ENCODE peak calls at places on chromosome 5, in ten cellular contexts. One of them, this sample, is unnamed.

GRCh38 chr5:124059200-124059599 is 547.2 kb downstream of the CSNK1G3 start:
- DNase-seq in fibroblast of the aortic adventitia: no peak
- DNase-seq in aorta: no peak
- DNase-seq in neuronal stem cell: no peak
- DNase-seq in CD4-positive, alpha-beta memory T cell: no peak
- DNase-seq in T-helper 1 cell: no peak
- DNase-seq in HEK293T: no peak
- DNase-seq in T follicular helper cell: no peak
- DNase-seq in AML-193: no peak
- DNase-seq in C1 segment of cervical spinal cord: no peak
- DNase-seq in this sample: no peak

GRCh38 chr5:91403404-91403803 is 20.3 kb upstream of the ARRDC3 start:
- DNase-seq in T follicular helper cell: no peak
- DNase-seq in T-helper 1 cell: no peak
- DNase-seq in CD4-positive, alpha-beta memory T cell: no peak
- DNase-seq in aorta: no peak
- DNase-seq in neuronal stem cell: no peak
- DNase-seq in HEK293T: no peak
- DNase-seq in C1 segment of cervical spinal cord: no peak
- DNase-seq in AML-193: no peak
- DNase-seq in fibroblast of the aortic adventitia: peak; percentile 80
- DNase-seq in this sample: no peak

GRCh38 chr5:179568731-179569130 is 18.4 kb downstream of the RUFY1 start:
- DNase-seq in T follicular helper cell: no peak
- DNase-seq in fibroblast of the aortic adventitia: no peak
- DNase-seq in CD4-positive, alpha-beta memory T cell: no peak
- DNase-seq in aorta: no peak
- DNase-seq in AML-193: no peak
- DNase-seq in T-helper 1 cell: no peak
- DNase-seq in HEK293T: no peak
- DNase-seq in neuronal stem cell: no peak
- DNase-seq in C1 segment of cervical spinal cord: no peak
- DNase-seq in this sample: no peak

GRCh38 chr5:95621839-95622629 is 2.1 kb downstream of the GPR150 start:
- DNase-seq in T follicular helper cell: peak; percentile 9
- DNase-seq in C1 segment of cervical spinal cord: no peak
- DNase-seq in T-helper 1 cell: no peak
- DNase-seq in CD4-positive, alpha-beta memory T cell: peak; percentile 71
- DNase-seq in neuronal stem cell: no peak
- DNase-seq in HEK293T: no peak
- DNase-seq in fibroblast of the aortic adventitia: no peak
- DNase-seq in aorta: no peak
- DNase-seq in AML-193: no peak
- DNase-seq in this sample: no peak

GRCh38 chr5:13745508-13745907 is 199.0 kb downstream of the DNAH5 start:
- DNase-seq in C1 segment of cervical spinal cord: no peak
- DNase-seq in aorta: no peak
- DNase-seq in T-helper 1 cell: no peak
- DNase-seq in AML-193: no peak
- DNase-seq in T follicular helper cell: no peak
- DNase-seq in fibroblast of the aortic adventitia: peak; percentile 6
- DNase-seq in neuronal stem cell: no peak
- DNase-seq in CD4-positive, alpha-beta memory T cell: no peak
- DNase-seq in HEK293T: no peak
- DNase-seq in this sample: no peak

GRCh38 chr5:10403829-10404228 is 37.9 kb upstream of the ROPN1L start:
- DNase-seq in C1 segment of cervical spinal cord: no peak
- DNase-seq in HEK293T: no peak
- DNase-seq in aorta: no peak
- DNase-seq in CD4-positive, alpha-beta memory T cell: no peak
- DNase-seq in T-helper 1 cell: no peak
- DNase-seq in neuronal stem cell: no peak
- DNase-seq in AML-193: no peak
- DNase-seq in T follicular helper cell: no peak
- DNase-seq in fibroblast of the aortic adventitia: no peak
- DNase-seq in this sample: no peak

GRCh38 chr5:110040178-110040577 is 350.5 kb downstream of the MAN2A1 start:
- DNase-seq in C1 segment of cervical spinal cord: no peak
- DNase-seq in T follicular helper cell: no peak
- DNase-seq in aorta: no peak
- DNase-seq in T-helper 1 cell: no peak
- DNase-seq in neuronal stem cell: no peak
- DNase-seq in HEK293T: no peak
- DNase-seq in fibroblast of the aortic adventitia: no peak
- DNase-seq in CD4-positive, alpha-beta memory T cell: no peak
- DNase-seq in AML-193: no peak
- DNase-seq in this sample: no peak

GRCh38 chr5:65394078-65394477 is 87.6 kb downstream of the ADAMTS6 start:
- DNase-seq in CD4-positive, alpha-beta memory T cell: no peak
- DNase-seq in T-helper 1 cell: no peak
- DNase-seq in neuronal stem cell: no peak
- DNase-seq in AML-193: peak; percentile 44
- DNase-seq in fibroblast of the aortic adventitia: peak; percentile 98
- DNase-seq in HEK293T: no peak
- DNase-seq in aorta: peak; percentile 77
- DNase-seq in C1 segment of cervical spinal cord: no peak
- DNase-seq in T follicular helper cell: no peak
- DNase-seq in this sample: peak; percentile 31

GRCh38 chr5:65190328-65191053 is 291.2 kb downstream of the ADAMTS6 start:
- DNase-seq in T-helper 1 cell: no peak
- DNase-seq in AML-193: no peak
- DNase-seq in HEK293T: no peak
- DNase-seq in T follicular helper cell: no peak
- DNase-seq in aorta: no peak
- DNase-seq in fibroblast of the aortic adventitia: peak; percentile 98
- DNase-seq in CD4-positive, alpha-beta memory T cell: no peak
- DNase-seq in neuronal stem cell: no peak
- DNase-seq in C1 segment of cervical spinal cord: no peak
- DNase-seq in this sample: no peak

GRCh38 chr5:173642191-173642816 is 25.9 kb upstream of the BOD1 start:
- DNase-seq in fibroblast of the aortic adventitia: no peak
- DNase-seq in C1 segment of cervical spinal cord: no peak
- DNase-seq in T follicular helper cell: no peak
- DNase-seq in T-helper 1 cell: no peak
- DNase-seq in HEK293T: no peak
- DNase-seq in AML-193: no peak
- DNase-seq in aorta: no peak
- DNase-seq in neuronal stem cell: no peak
- DNase-seq in CD4-positive, alpha-beta memory T cell: no peak
- DNase-seq in this sample: no peak

GRCh38 chr5:63794979-63795378 is 167.3 kb downstream of the HTR1A start:
- DNase-seq in T-helper 1 cell: no peak
- DNase-seq in CD4-positive, alpha-beta memory T cell: no peak
- DNase-seq in neuronal stem cell: no peak
- DNase-seq in C1 segment of cervical spinal cord: no peak
- DNase-seq in aorta: no peak
- DNase-seq in HEK293T: no peak
- DNase-seq in T follicular helper cell: no peak
- DNase-seq in fibroblast of the aortic adventitia: no peak
- DNase-seq in AML-193: no peak
- DNase-seq in this sample: no peak

GRCh38 chr5:31364881-31365636 is 166.8 kb downstream of the DROSHA start:
- DNase-seq in AML-193: no peak
- DNase-seq in T follicular helper cell: no peak
- DNase-seq in aorta: no peak
- DNase-seq in C1 segment of cervical spinal cord: no peak
- DNase-seq in HEK293T: no peak
- DNase-seq in T-helper 1 cell: no peak
- DNase-seq in neuronal stem cell: no peak
- DNase-seq in fibroblast of the aortic adventitia: peak; percentile 88
- DNase-seq in CD4-positive, alpha-beta memory T cell: no peak
- DNase-seq in this sample: no peak